ENCODE peak calls at places on chromosomes 2 and 18, in six cellular contexts. I is transverse colon, A is retina, X is H4, T is HuH-7.5, V is body of pancreas. W is an unnamed sample.

GRCh38 chr2:80288576-80288975 is 16.0 kb downstream of the LRRTM1 start:
- DNase-seq in I (no peak), A (peak), X (no peak), T (no peak), V (no peak), W (peak)

GRCh38 chr2:11079131-11079824 is 76.0 kb upstream of the SLC66A3 start:
- DNase-seq in I (no peak), A (no peak), X (no peak), T (no peak), V (no peak), W (no peak)

GRCh38 chr18:34783485-34783884 is 73.4 kb downstream of the DTNA start:
- DNase-seq in I (no peak), A (no peak), X (no peak), T (no peak), V (no peak), W (peak)

GRCh38 chr2:85288244-85288725 is 39.5 kb downstream of the TGOLN2 start:
- DNase-seq in I (peak), A (no peak), X (no peak), T (no peak), V (no peak), W (peak)

GRCh38 chr2:45690223-45690622 is 38.7 kb downstream of the PRKCE start:
- DNase-seq in I (no peak), A (no peak), X (no peak), T (no peak), V (no peak), W (no peak)

GRCh38 chr2:66571873-66572272 is 136.9 kb downstream of the MEIS1 start:
- DNase-seq in I (no peak), A (peak), X (no peak), T (no peak), V (no peak), W (peak)

GRCh38 chr18:5903386-5903785 is 8.1 kb upstream of the TMEM200C start:
- DNase-seq in I (no peak), A (no peak), X (no peak), T (no peak), V (no peak), W (no peak)

GRCh38 chr2:10814142-10814541 is 1.6 kb upstream of the PDIA6 start:
- DNase-seq in I (no peak), A (no peak), X (no peak), T (no peak), V (no peak), W (no peak)

GRCh38 chr2:73297586-73297985 is 4.2 kb upstream of the EGR4 start:
- DNase-seq in I (no peak), A (peak), X (no peak), T (no peak), V (no peak), W (no peak)

W was measured in GM23248.